ENCODE peak calls at places on chromosomes 16 and 17, in eight cellular contexts. One of them, this sample, is unnamed.

GRCh38 chr16:31505483-31505882 is 2.7 kb downstream of the RUSF1 start:
- DNase-seq in activated naive CD8-positive, alpha-beta T cell treated with anti-CD3 and anti-CD28 coated beads for 36 hours: no peak
- DNase-seq in fibroblast of mammary gland: no peak
- DNase-seq in kidney glomerular epithelial cell: no peak
- DNase-seq in Ammon's horn: no peak
- DNase-seq in HS-27A: no peak
- DNase-seq in effector memory CD4-positive, alpha-beta T cell: no peak
- DNase-seq in lung: no peak
- DNase-seq in this sample: no peak

GRCh38 chr17:76515291-76515949 is 14.2 kb upstream of the RHBDF2 start:
- DNase-seq in activated naive CD8-positive, alpha-beta T cell treated with anti-CD3 and anti-CD28 coated beads for 36 hours: peak
- DNase-seq in fibroblast of mammary gland: peak
- DNase-seq in kidney glomerular epithelial cell: peak
- DNase-seq in Ammon's horn: peak
- DNase-seq in HS-27A: no peak
- DNase-seq in effector memory CD4-positive, alpha-beta T cell: peak
- DNase-seq in lung: peak
- DNase-seq in this sample: no peak

GRCh38 chr16:78684040-78684611 is 584.7 kb downstream of the WWOX start:
- DNase-seq in activated naive CD8-positive, alpha-beta T cell treated with anti-CD3 and anti-CD28 coated beads for 36 hours: no peak
- DNase-seq in fibroblast of mammary gland: peak
- DNase-seq in kidney glomerular epithelial cell: no peak
- DNase-seq in Ammon's horn: no peak
- DNase-seq in HS-27A: no peak
- DNase-seq in effector memory CD4-positive, alpha-beta T cell: no peak
- DNase-seq in lung: peak
- DNase-seq in this sample: no peak

GRCh38 chr17:17017343-17018014 is 24.8 kb upstream of the MPRIP start:
- DNase-seq in activated naive CD8-positive, alpha-beta T cell treated with anti-CD3 and anti-CD28 coated beads for 36 hours: no peak
- DNase-seq in fibroblast of mammary gland: no peak
- DNase-seq in kidney glomerular epithelial cell: no peak
- DNase-seq in Ammon's horn: no peak
- DNase-seq in HS-27A: no peak
- DNase-seq in effector memory CD4-positive, alpha-beta T cell: no peak
- DNase-seq in lung: no peak
- DNase-seq in this sample: no peak

GRCh38 chr17:19288453-19288852 is 51.3 kb downstream of the EPN2 start:
- DNase-seq in activated naive CD8-positive, alpha-beta T cell treated with anti-CD3 and anti-CD28 coated beads for 36 hours: no peak
- DNase-seq in fibroblast of mammary gland: no peak
- DNase-seq in kidney glomerular epithelial cell: peak
- DNase-seq in Ammon's horn: peak
- DNase-seq in HS-27A: no peak
- DNase-seq in effector memory CD4-positive, alpha-beta T cell: no peak
- DNase-seq in lung: no peak
- DNase-seq in this sample: no peak

GRCh38 chr17:63514974-63515373 is 8.2 kb upstream of the KCNH6 start:
- DNase-seq in activated naive CD8-positive, alpha-beta T cell treated with anti-CD3 and anti-CD28 coated beads for 36 hours: no peak
- DNase-seq in fibroblast of mammary gland: no peak
- DNase-seq in kidney glomerular epithelial cell: no peak
- DNase-seq in Ammon's horn: no peak
- DNase-seq in HS-27A: no peak
- DNase-seq in effector memory CD4-positive, alpha-beta T cell: no peak
- DNase-seq in lung: no peak
- DNase-seq in this sample: no peak

GRCh38 chr16:83742520-83742919 is 65.3 kb upstream of the HSBP1 start:
- DNase-seq in activated naive CD8-positive, alpha-beta T cell treated with anti-CD3 and anti-CD28 coated beads for 36 hours: no peak
- DNase-seq in fibroblast of mammary gland: no peak
- DNase-seq in kidney glomerular epithelial cell: no peak
- DNase-seq in Ammon's horn: peak
- DNase-seq in HS-27A: no peak
- DNase-seq in effector memory CD4-positive, alpha-beta T cell: no peak
- DNase-seq in lung: no peak
- DNase-seq in this sample: no peak

GRCh38 chr17:75752405-75753192 is 12.4 kb downstream of the GALK1 start:
- DNase-seq in activated naive CD8-positive, alpha-beta T cell treated with anti-CD3 and anti-CD28 coated beads for 36 hours: no peak
- DNase-seq in fibroblast of mammary gland: no peak
- DNase-seq in kidney glomerular epithelial cell: no peak
- DNase-seq in Ammon's horn: no peak
- DNase-seq in HS-27A: no peak
- DNase-seq in effector memory CD4-positive, alpha-beta T cell: no peak
- DNase-seq in lung: no peak
- DNase-seq in this sample: no peak

GRCh38 chr17:63881935-63882601 is at the start of gene GH2:
- DNase-seq in activated naive CD8-positive, alpha-beta T cell treated with anti-CD3 and anti-CD28 coated beads for 36 hours: peak
- DNase-seq in fibroblast of mammary gland: peak
- DNase-seq in kidney glomerular epithelial cell: peak
- DNase-seq in Ammon's horn: no peak
- DNase-seq in HS-27A: no peak
- DNase-seq in effector memory CD4-positive, alpha-beta T cell: peak
- DNase-seq in lung: peak
- DNase-seq in this sample: peak

GRCh38 chr16:84942786-84943185 is 68.5 kb downstream of the ZDHHC7 start:
- DNase-seq in activated naive CD8-positive, alpha-beta T cell treated with anti-CD3 and anti-CD28 coated beads for 36 hours: no peak
- DNase-seq in fibroblast of mammary gland: no peak
- DNase-seq in kidney glomerular epithelial cell: no peak
- DNase-seq in Ammon's horn: no peak
- DNase-seq in HS-27A: no peak
- DNase-seq in effector memory CD4-positive, alpha-beta T cell: no peak
- DNase-seq in lung: no peak
- DNase-seq in this sample: no peak

GRCh38 chr17:34579979-34580684 is 750 bp downstream of the TMEM132E start:
- DNase-seq in activated naive CD8-positive, alpha-beta T cell treated with anti-CD3 and anti-CD28 coated beads for 36 hours: peak
- DNase-seq in fibroblast of mammary gland: peak
- DNase-seq in kidney glomerular epithelial cell: no peak
- DNase-seq in Ammon's horn: peak
- DNase-seq in HS-27A: no peak
- DNase-seq in effector memory CD4-positive, alpha-beta T cell: no peak
- DNase-seq in lung: peak
- DNase-seq in this sample: peak

GRCh38 chr17:42389902-42390301 is 1.7 kb upstream of the STAT3 start:
- DNase-seq in activated naive CD8-positive, alpha-beta T cell treated with anti-CD3 and anti-CD28 coated beads for 36 hours: no peak
- DNase-seq in fibroblast of mammary gland: no peak
- DNase-seq in kidney glomerular epithelial cell: no peak
- DNase-seq in Ammon's horn: no peak
- DNase-seq in HS-27A: no peak
- DNase-seq in effector memory CD4-positive, alpha-beta T cell: no peak
- DNase-seq in lung: no peak
- DNase-seq in this sample: no peak

GRCh38 chr17:15263680-15264079 is 1.4 kb downstream of the PMP22 start:
- DNase-seq in activated naive CD8-positive, alpha-beta T cell treated with anti-CD3 and anti-CD28 coated beads for 36 hours: no peak
- DNase-seq in fibroblast of mammary gland: peak
- DNase-seq in kidney glomerular epithelial cell: peak
- DNase-seq in Ammon's horn: no peak
- DNase-seq in HS-27A: no peak
- DNase-seq in effector memory CD4-positive, alpha-beta T cell: no peak
- DNase-seq in lung: no peak
- DNase-seq in this sample: no peak

GRCh38 chr16:28494141-28494851 is at the start of gene APOBR:
- DNase-seq in activated naive CD8-positive, alpha-beta T cell treated with anti-CD3 and anti-CD28 coated beads for 36 hours: peak
- DNase-seq in fibroblast of mammary gland: no peak
- DNase-seq in kidney glomerular epithelial cell: no peak
- DNase-seq in Ammon's horn: peak
- DNase-seq in HS-27A: no peak
- DNase-seq in effector memory CD4-positive, alpha-beta T cell: peak
- DNase-seq in lung: peak
- DNase-seq in this sample: no peak

GRCh38 chr17:76063880-76064546 is 8.3 kb downstream of the SRP68 start:
- DNase-seq in activated naive CD8-positive, alpha-beta T cell treated with anti-CD3 and anti-CD28 coated beads for 36 hours: no peak
- DNase-seq in fibroblast of mammary gland: no peak
- DNase-seq in kidney glomerular epithelial cell: no peak
- DNase-seq in Ammon's horn: peak
- DNase-seq in HS-27A: no peak
- DNase-seq in effector memory CD4-positive, alpha-beta T cell: peak
- DNase-seq in lung: no peak
- DNase-seq in this sample: no peak

GRCh38 chr16:30997000-30997886 is 12.2 kb downstream of the HSD3B7 start:
- DNase-seq in activated naive CD8-positive, alpha-beta T cell treated with anti-CD3 and anti-CD28 coated beads for 36 hours: peak
- DNase-seq in fibroblast of mammary gland: peak
- DNase-seq in kidney glomerular epithelial cell: peak
- DNase-seq in Ammon's horn: peak
- DNase-seq in HS-27A: peak
- DNase-seq in effector memory CD4-positive, alpha-beta T cell: peak
- DNase-seq in lung: peak
- DNase-seq in this sample: peak

GRCh38 chr17:75542728-75543336 is 17.3 kb downstream of the LLGL2 start:
- DNase-seq in activated naive CD8-positive, alpha-beta T cell treated with anti-CD3 and anti-CD28 coated beads for 36 hours: no peak
- DNase-seq in fibroblast of mammary gland: no peak
- DNase-seq in kidney glomerular epithelial cell: no peak
- DNase-seq in Ammon's horn: no peak
- DNase-seq in HS-27A: no peak
- DNase-seq in effector memory CD4-positive, alpha-beta T cell: no peak
- DNase-seq in lung: no peak
- DNase-seq in this sample: no peak

GRCh38 chr17:62140836-62141235 is 75.8 kb upstream of the MED13 start:
- DNase-seq in activated naive CD8-positive, alpha-beta T cell treated with anti-CD3 and anti-CD28 coated beads for 36 hours: no peak
- DNase-seq in fibroblast of mammary gland: no peak
- DNase-seq in kidney glomerular epithelial cell: no peak
- DNase-seq in Ammon's horn: no peak
- DNase-seq in HS-27A: no peak
- DNase-seq in effector memory CD4-positive, alpha-beta T cell: no peak
- DNase-seq in lung: no peak
- DNase-seq in this sample: no peak

GRCh38 chr17:65297384-65297783 is 160.2 kb downstream of the RGS9 start:
- DNase-seq in activated naive CD8-positive, alpha-beta T cell treated with anti-CD3 and anti-CD28 coated beads for 36 hours: no peak
- DNase-seq in fibroblast of mammary gland: peak
- DNase-seq in kidney glomerular epithelial cell: no peak
- DNase-seq in Ammon's horn: no peak
- DNase-seq in HS-27A: no peak
- DNase-seq in effector memory CD4-positive, alpha-beta T cell: no peak
- DNase-seq in lung: no peak
- DNase-seq in this sample: no peak

GRCh38 chr17:64781394-64781793 is 119.3 kb upstream of the SMURF2 start:
- DNase-seq in activated naive CD8-positive, alpha-beta T cell treated with anti-CD3 and anti-CD28 coated beads for 36 hours: peak
- DNase-seq in fibroblast of mammary gland: no peak
- DNase-seq in kidney glomerular epithelial cell: no peak
- DNase-seq in Ammon's horn: no peak
- DNase-seq in HS-27A: no peak
- DNase-seq in effector memory CD4-positive, alpha-beta T cell: peak
- DNase-seq in lung: peak
- DNase-seq in this sample: no peak

GRCh38 chr17:59357219-59357699 is 25.8 kb downstream of the YPEL2 start:
- DNase-seq in activated naive CD8-positive, alpha-beta T cell treated with anti-CD3 and anti-CD28 coated beads for 36 hours: no peak
- DNase-seq in fibroblast of mammary gland: no peak
- DNase-seq in kidney glomerular epithelial cell: peak
- DNase-seq in Ammon's horn: no peak
- DNase-seq in HS-27A: peak
- DNase-seq in effector memory CD4-positive, alpha-beta T cell: no peak
- DNase-seq in lung: no peak
- DNase-seq in this sample: no peak

GRCh38 chr16:89720520-89720858 is 209 bp downstream of the VPS9D1 start:
- DNase-seq in activated naive CD8-positive, alpha-beta T cell treated with anti-CD3 and anti-CD28 coated beads for 36 hours: no peak
- DNase-seq in fibroblast of mammary gland: no peak
- DNase-seq in kidney glomerular epithelial cell: no peak
- DNase-seq in Ammon's horn: peak
- DNase-seq in HS-27A: no peak
- DNase-seq in effector memory CD4-positive, alpha-beta T cell: no peak
- DNase-seq in lung: peak
- DNase-seq in this sample: peak

GRCh38 chr17:54898576-54898975 is 2.1 kb upstream of the TOM1L1 start:
- DNase-seq in activated naive CD8-positive, alpha-beta T cell treated with anti-CD3 and anti-CD28 coated beads for 36 hours: no peak
- DNase-seq in fibroblast of mammary gland: peak
- DNase-seq in kidney glomerular epithelial cell: no peak
- DNase-seq in Ammon's horn: no peak
- DNase-seq in HS-27A: no peak
- DNase-seq in effector memory CD4-positive, alpha-beta T cell: no peak
- DNase-seq in lung: no peak
- DNase-seq in this sample: no peak